ENCODE peak calls at places on chromosomes 2 and 18, in seven cellular contexts. J is esophagus squamous epithelium, R is right lobe of liver, Z is transverse colon, K is breast epithelium, T is uterus, X is ovary. D is an unnamed sample.

GRCh38 chr2:71348302-71348701 is 16.7 kb downstream of the ZNF638 start:
- DNase-seq in Z (no peak), X (no peak), T (no peak), R (no peak), J (no peak), K (no peak), D (no peak)

GRCh38 chr2:109451671-109452070 is 162.1 kb downstream of the SEPTIN10 start:
- DNase-seq in R (peak; percentile 24), K (no peak), X (no peak), Z (no peak), J (no peak), T (no peak), D (no peak)

GRCh38 chr2:24435391-24436316 is 55.4 kb upstream of the NCOA1 start:
- DNase-seq in K (peak; percentile 50), T (peak; percentile 83), R (no peak), X (peak; percentile 77), J (no peak), Z (peak; percentile 53), D (no peak)

GRCh38 chr2:149594411-149594810 is 6.8 kb upstream of the MMADHC start:
- DNase-seq in K (no peak), J (no peak), R (no peak), X (no peak), Z (no peak), T (no peak), D (no peak)

GRCh38 chr2:241965931-241966412 is 96.4 kb downstream of the RTP5 start:
- DNase-seq in J (no peak), R (peak; percentile 33), X (peak; percentile 46), Z (peak; percentile 38), K (peak; percentile 24), T (peak; percentile 63), D (no peak)

GRCh38 chr2:72770879-72771461 is 54.9 kb downstream of the EXOC6B start:
- DNase-seq in Z (peak; percentile 58), J (no peak), K (no peak), T (peak; percentile 73), X (peak; percentile 39), R (peak; percentile 65), D (peak; percentile 92)

GRCh38 chr18:59861963-59862819 is 37.6 kb upstream of the PMAIP1 start:
- DNase-seq in R (no peak), X (no peak), K (no peak), Z (no peak), T (no peak), J (no peak), D (no peak)

GRCh38 chr2:98025481-98026037 is 29.8 kb upstream of the TMEM131 start:
- DNase-seq in J (no peak), K (no peak), R (no peak), T (no peak), X (no peak), Z (no peak), D (no peak)

GRCh38 chr2:237473474-237474453 is 13.3 kb upstream of the MLPH start:
- DNase-seq in K (peak; percentile 53), T (no peak), J (no peak), R (no peak), Z (no peak), X (no peak), D (no peak)

GRCh38 chr18:75879196-75879595 is 451.7 kb upstream of the SMIM21 start:
- DNase-seq in X (no peak), J (no peak), K (no peak), Z (no peak), T (no peak), R (no peak), D (no peak)

GRCh38 chr2:210752532-210752931 is 196.1 kb downstream of the CPS1 start:
- DNase-seq in R (no peak), X (no peak), Z (no peak), K (no peak), J (no peak), T (no peak), D (no peak)

GRCh38 chr2:27258051-27258450 is 4.8 kb downstream of the SLC30A3 start:
- DNase-seq in T (no peak), R (no peak), Z (no peak), K (no peak), J (no peak), X (no peak), D (no peak)

GRCh38 chr2:232286011-232286868 is 92.3 kb upstream of the ALPP start:
- DNase-seq in J (no peak), R (no peak), T (no peak), X (no peak), Z (no peak), K (no peak), D (no peak)

GRCh38 chr2:200308001-200308400 is 1.5 kb downstream of the SPATS2L start:
- DNase-seq in X (no peak), J (no peak), R (no peak), K (no peak), Z (no peak), T (no peak), D (no peak)

GRCh38 chr2:24231461-24231881 is 56.6 kb downstream of the FAM228A start:
- DNase-seq in T (no peak), J (no peak), X (no peak), K (peak; percentile 27), Z (no peak), R (no peak), D (no peak)

GRCh38 chr2:189581354-189582139 is 961 bp upstream of the SLC40A1 start:
- DNase-seq in Z (peak; percentile 30), T (peak; percentile 40), R (peak; percentile 61), X (peak; percentile 32), K (no peak), J (no peak), D (no peak)

GRCh38 chr2:21025690-21026478 is 18.0 kb downstream of the APOB start:
- DNase-seq in J (no peak), K (no peak), R (no peak), Z (no peak), T (no peak), X (no peak), D (no peak)

GRCh38 chr2:33859791-33860461 is 260.8 kb upstream of the FAM98A start:
- DNase-seq in T (no peak), Z (no peak), R (no peak), K (no peak), X (peak; percentile 27), J (no peak), D (no peak)

GRCh38 chr2:174431902-174432301 is 36.4 kb downstream of the SCRN3 start:
- DNase-seq in Z (no peak), R (no peak), K (no peak), J (no peak), X (no peak), T (no peak), D (no peak)

GRCh38 chr18:70491734-70492348 is 203.0 kb downstream of the SOCS6 start:
- DNase-seq in T (no peak), R (peak; percentile 77), J (no peak), Z (peak; percentile 72), K (no peak), X (no peak), D (no peak)

GRCh38 chr18:34003687-34004086 is 221.0 kb downstream of the NOL4 start:
- DNase-seq in T (no peak), R (no peak), Z (no peak), K (no peak), J (no peak), X (no peak), D (no peak)

GRCh38 chr2:69123182-69123581 is 110.2 kb downstream of the ANTXR1 start:
- DNase-seq in X (no peak), J (no peak), K (no peak), R (no peak), T (no peak), Z (no peak), D (no peak)

DNA sequence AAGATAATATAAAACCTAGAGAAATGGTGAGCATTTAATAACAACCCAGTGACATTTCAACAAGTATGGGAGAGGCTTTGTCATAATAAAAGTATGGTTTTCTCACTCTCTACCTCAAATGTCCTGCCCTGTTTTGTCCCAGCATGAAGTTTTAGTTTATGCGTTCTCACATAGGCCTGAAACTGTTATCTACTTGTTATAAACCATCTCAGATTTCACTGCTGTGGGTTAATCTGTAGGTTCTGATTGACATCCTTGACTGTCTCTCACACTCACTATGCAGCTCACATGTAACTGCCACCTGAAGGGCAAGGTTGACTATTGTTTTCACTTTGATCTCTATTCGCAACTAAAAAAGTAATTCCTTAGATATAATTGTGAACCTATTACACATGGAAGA is 44.9 kb downstream of the ZEB2 start:
- DNase-seq in J (no peak), T (no peak), R (no peak), X (no peak), Z (no peak), K (no peak), D (no peak)
- H3K4me1 ChIP-seq in J (peaks cover 72% of the 10 kb centered on the region), T (no peaks in the 10 kb centered on the region), R (no peaks in the 10 kb centered on the region), X (peaks cover 25% of the 10 kb centered on the region), Z (peaks cover 5% of the 10 kb centered on the region), K (no peaks in the 10 kb centered on the region), D (peaks cover 44% of the 10 kb centered on the region)

GRCh38 chr2:176105727-176106635 is 1.1 kb upstream of the HOXD11 start:
- DNase-seq in J (no peak), K (no peak), X (no peak), Z (no peak), R (no peak), T (peak; percentile 50), D (no peak)

GRCh38 chr2:176103634-176104337 is 3.3 kb upstream of the HOXD11 start:
- DNase-seq in K (no peak), X (no peak), Z (no peak), J (no peak), T (peak; percentile 41), R (no peak), D (no peak)

GRCh38 chr2:176104338-176105077 is 2.6 kb upstream of the HOXD11 start:
- DNase-seq in J (no peak), R (no peak), K (no peak), T (peak; percentile 84), X (no peak), Z (no peak), D (no peak)

GRCh38 chr2:176106636-176107539 is at the start of gene HOXD11:
- DNase-seq in R (peak; percentile 60), X (no peak), T (peak; percentile 88), J (no peak), Z (peak; percentile 66), K (no peak), D (no peak)

GRCh38 chr2:176105078-176105726 is 1.9 kb upstream of the HOXD11 start:
- DNase-seq in T (peak; percentile 64), K (no peak), Z (no peak), R (no peak), J (no peak), X (no peak), D (no peak)
- TF ChIP-seq POLR2A in T (peak; percentile 11), K (no peak), Z (no peak), R (no peak), J (no peak), X (no peak), D (no peak)

GRCh38 chr2:206379321-206379720 is 64.0 kb upstream of the ADAM23 start:
- DNase-seq in J (no peak), T (no peak), X (no peak), R (no peak), Z (no peak), K (no peak), D (no peak)
- H3K9me3 ChIP-seq in J (no peaks in the 10 kb centered on the region), T (no peaks in the 10 kb centered on the region), X (no peaks in the 10 kb centered on the region), R (no peaks in the 10 kb centered on the region), Z (peaks cover 9% of the 10 kb centered on the region), K (peaks cover 3% of the 10 kb centered on the region), D (peaks cover 15% of the 10 kb centered on the region)

DNA sequence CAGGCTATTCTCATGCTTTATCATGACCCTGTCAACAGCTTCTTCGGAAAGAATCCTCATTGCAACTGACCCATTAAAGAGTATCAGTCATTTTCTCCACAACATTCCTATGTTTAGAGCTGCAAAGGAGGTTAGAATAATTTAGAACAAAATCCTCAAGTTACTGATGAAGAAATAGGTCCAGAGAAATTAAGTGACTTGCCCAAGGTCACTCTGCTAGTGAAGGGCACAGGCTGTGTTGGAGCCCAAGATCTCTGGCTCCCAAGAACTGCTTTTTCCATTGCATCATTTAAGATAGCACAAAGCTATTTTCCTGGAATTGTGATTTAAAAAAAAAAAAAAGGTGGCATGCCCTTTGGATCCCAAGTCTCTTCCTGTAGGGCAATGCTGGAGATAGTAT is 9.6 kb downstream of the IRS1 start:
- DNase-seq in T (no peak), R (no peak), J (no peak), Z (no peak), X (no peak), K (no peak), D (no peak)
- H3K4me1 ChIP-seq in T (peaks cover 6% of the 10 kb centered on the region), R (peaks cover 24% of the 10 kb centered on the region), J (peaks cover 60% of the 10 kb centered on the region), Z (peaks cover 18% of the 10 kb centered on the region), X (peaks cover 10% of the 10 kb centered on the region), K (no peaks in the 10 kb centered on the region), D (peaks cover 65% of the 10 kb centered on the region)